ENCODE peak calls at places on chromosome 1, in ten cellular contexts. Z is PC-3; A is HT1080; I is stimulated activated CD4-positive, alpha-beta T cell treated with anti-CD3 and anti-CD28 coated beads, Interleukin-15, amount 100 ng/mL, for 1 hour; B is activated T-cell treated with anti-CD3 and anti-CD28 coated beads for 1 hour; M is uterus; D is PC-9; E is activated CD4-positive, alpha-beta T cell treated with anti-CD3 and anti-CD28 coated beads, Interleukin-2, amount 50 U/mL, for 24 hours; U is tibial nerve; C is activated naive CD8-positive, alpha-beta T cell treated with anti-CD3 and anti-CD28 coated beads, Interleukin-2, amount 50 U/mL, for 24 hours. T is an unnamed sample.

GRCh38 chr1:17615157-17615556 is 75.7 kb downstream of the ARHGEF10L start:
- DNase-seq in Z (no peak), A (no peak), I (no peak), B (no peak), M (no peak), D (no peak), E (no peak), U (no peak), C (no peak), T (no peak)

GRCh38 chr1:94871031-94871430 is 50.9 kb downstream of the SLC44A3 start:
- DNase-seq in Z (no peak), A (no peak), I (no peak), B (no peak), M (no peak), D (no peak), E (no peak), U (no peak), C (no peak), T (peak)

GRCh38 chr1:116409751-116410182 is 36.7 kb downstream of the ATP1A1 start:
- DNase-seq in Z (no peak), A (no peak), I (no peak), B (no peak), M (no peak), D (no peak), E (no peak), U (no peak), C (no peak), T (no peak)

GRCh38 chr1:33927721-33928120 is 63.8 kb downstream of the HMGB4 start:
- DNase-seq in Z (no peak), A (no peak), I (no peak), B (no peak), M (no peak), D (no peak), E (no peak), U (no peak), C (no peak), T (no peak)

GRCh38 chr1:184160236-184160635 is 108.7 kb downstream of the TSEN15 start:
- DNase-seq in Z (peak), A (peak), I (no peak), B (no peak), M (no peak), D (no peak), E (no peak), U (no peak), C (no peak), T (no peak)

GRCh38 chr1:20487236-20487590 is 1.2 kb upstream of the CAMK2N1 start:
- DNase-seq in Z (no peak), A (no peak), I (no peak), B (no peak), M (no peak), D (no peak), E (no peak), U (no peak), C (no peak), T (no peak)

GRCh38 chr1:62180649-62181048 is 14.0 kb upstream of the L1TD1 start:
- DNase-seq in Z (peak), A (no peak), I (no peak), B (no peak), M (no peak), D (peak), E (no peak), U (no peak), C (no peak), T (no peak)

GRCh38 chr1:153626929-153627796 is at the start of gene S100A13:
- DNase-seq in Z (peak), A (peak), I (no peak), B (no peak), M (peak), D (peak), E (no peak), U (peak), C (no peak), T (no peak)

GRCh38 chr1:173870252-173871075 is 2.3 kb downstream of the ZBTB37 start:
- DNase-seq in Z (no peak), A (no peak), I (no peak), B (no peak), M (no peak), D (no peak), E (no peak), U (no peak), C (peak), T (no peak)

GRCh38 chr1:11518016-11518670 is 39.2 kb downstream of the DISP3 start:
- DNase-seq in Z (no peak), A (no peak), I (no peak), B (no peak), M (no peak), D (no peak), E (no peak), U (no peak), C (no peak), T (no peak)

GRCh38 chr1:20483833-20484525 is 2.0 kb downstream of the CAMK2N1 start:
- DNase-seq in Z (peak), A (no peak), I (no peak), B (no peak), M (peak), D (peak), E (no peak), U (no peak), C (no peak), T (no peak)

GRCh38 chr1:236280438-236281285 is 1.1 kb downstream of the ERO1B start:
- DNase-seq in Z (peak), A (no peak), I (no peak), B (peak), M (peak), D (no peak), E (no peak), U (no peak), C (peak), T (no peak)

GRCh38 chr1:240294566-240294965 is 202.9 kb downstream of the FMN2 start:
- DNase-seq in Z (no peak), A (peak), I (no peak), B (no peak), M (no peak), D (no peak), E (no peak), U (no peak), C (no peak), T (no peak)

GRCh38 chr1:53176452-53177344 is 19.9 kb upstream of the CPT2 start:
- DNase-seq in Z (peak), A (no peak), I (no peak), B (no peak), M (peak), D (peak), E (no peak), U (no peak), C (no peak), T (no peak)

GRCh38 chr1:33612877-33613487 is 140.5 kb downstream of the ZSCAN20 start:
- DNase-seq in Z (peak), A (peak), I (no peak), B (no peak), M (no peak), D (peak), E (no peak), U (peak), C (peak), T (peak)

GRCh38 chr1:228109962-228110488 is 926 bp upstream of the MRPL55 start:
- DNase-seq in Z (peak), A (no peak), I (no peak), B (no peak), M (peak), D (no peak), E (no peak), U (no peak), C (no peak), T (peak)

T was measured in ascending aorta.